ENCODE peak calls at places on chromosomes 13 and 19, in six cellular contexts. F is IMR-90, L is H9, S is neuronal stem cell, P is mesenchymal stem cell, C is H1. Z is an unnamed sample.

GRCh38 chr13:30796833-30797601 is 61.7 kb downstream of the ALOX5AP start:
- DNase-seq in F (peak; percentile 44), L (no peak), S (no peak), P (no peak), C (no peak), Z (no peak)

GRCh38 chr13:35764359-35765015 is 288.0 kb upstream of the MAB21L1 start:
- DNase-seq in F (no peak), L (no peak), S (no peak), P (no peak), C (no peak), Z (no peak)

GRCh38 chr13:85040176-85040660 is 759.0 kb downstream of the SLITRK6 start:
- DNase-seq in F (no peak), L (no peak), S (no peak), P (no peak), C (no peak), Z (no peak)

GRCh38 chr13:98445340-98446233 is 131.3 kb downstream of the STK24 start:
- DNase-seq in F (peak; percentile 41), L (peak; percentile 89), S (peak; percentile 54), P (peak; percentile 68), C (peak; percentile 96), Z (peak; percentile 69)

GRCh38 chr13:30808600-30808999 is 73.3 kb downstream of the ALOX5AP start:
- DNase-seq in F (no peak), L (no peak), S (no peak), P (no peak), C (no peak), Z (no peak)

GRCh38 chr13:70253834-70254233 is 145.6 kb upstream of the KLHL1 start:
- DNase-seq in F (no peak), L (no peak), S (no peak), P (peak; percentile 48), C (no peak), Z (no peak)

GRCh38 chr13:97369269-97369893 is 64.6 kb upstream of the RAP2A start:
- DNase-seq in F (no peak), L (no peak), S (no peak), P (peak; percentile 62), C (no peak), Z (no peak)

GRCh38 chr13:41061914-41062837 is 867 bp downstream of the WBP4 start:
- DNase-seq in F (peak; percentile 64), L (no peak), S (no peak), P (peak; percentile 92), C (no peak), Z (peak; percentile 85)

GRCh38 chr13:113252516-113252915 is 43.1 kb downstream of the CUL4A start:
- DNase-seq in F (no peak), L (no peak), S (no peak), P (no peak), C (no peak), Z (no peak)

GRCh38 chr13:53601181-53601580 is 572.6 kb downstream of the OLFM4 start:
- DNase-seq in F (no peak), L (no peak), S (no peak), P (peak; percentile 9), C (no peak), Z (no peak)

GRCh38 chr13:107512551-107512950 is 702.8 kb downstream of the LIG4 start:
- DNase-seq in F (no peak), L (peak; percentile 38), S (no peak), P (no peak), C (peak; percentile 47), Z (no peak)
- H2AK5ac ChIP-seq in F (no peak overlapping the region), L (no peak overlapping the region), S (no peak overlapping the region), P (no peak overlapping the region), C (no peak overlapping the region), Z (no peak overlapping the region)

GRCh38 chr13:44404261-44405139 is 30.9 kb downstream of the SERP2 start:
- DNase-seq in F (no peak), L (peak; percentile 50), S (no peak), P (no peak), C (no peak), Z (no peak)
- H3K4me2 ChIP-seq in F (no peak overlapping the region), L (peak overlapping the region; percentile 67), S (no peak overlapping the region), P (no peak overlapping the region), C (peak overlapping the region; percentile 62), Z (peak overlapping the region; percentile 40)

GRCh38 chr19:1629256-1629808 is 23.1 kb downstream of the TCF3 start:
- DNase-seq in F (no peak), L (no peak), S (no peak), P (no peak), C (no peak), Z (no peak)

GRCh38 chr19:1624458-1624857 is 19.2 kb upstream of the UQCR11 start:
- DNase-seq in F (peak; percentile 37), L (peak; percentile 86), S (peak; percentile 41), P (peak; percentile 67), C (peak; percentile 87), Z (peak; percentile 79)

GRCh38 chr19:1630012-1630411 is 22.4 kb downstream of the TCF3 start:
- DNase-seq in F (no peak), L (no peak), S (no peak), P (no peak), C (no peak), Z (no peak)

GRCh38 chr19:1626417-1627010 is 21.3 kb upstream of the UQCR11 start:
- DNase-seq in F (no peak), L (no peak), S (no peak), P (no peak), C (no peak), Z (no peak)

GRCh38 chr19:1627194-1627593 is 21.9 kb upstream of the UQCR11 start:
- DNase-seq in F (no peak), L (no peak), S (no peak), P (no peak), C (no peak), Z (no peak)
- H2AFZ ChIP-seq in F (no peak overlapping the region), L (no peak overlapping the region), S (no peak overlapping the region), P (no peak overlapping the region), C (no peak overlapping the region), Z (no peak overlapping the region)

GRCh38 chr13:25872871-25873607 is 178.8 kb downstream of the SHISA2 start:
- DNase-seq in F (no peak), L (no peak), S (no peak), P (peak; percentile 62), C (no peak), Z (no peak)

GRCh38 chr13:25871389-25872125 is 180.3 kb downstream of the SHISA2 start:
- DNase-seq in F (no peak), L (no peak), S (no peak), P (no peak), C (no peak), Z (no peak)

GRCh38 chr13:25874907-25875306 is 176.9 kb downstream of the SHISA2 start:
- DNase-seq in F (no peak), L (no peak), S (no peak), P (peak; percentile 25), C (no peak), Z (peak; percentile 43)

GRCh38 chr13:25876256-25876655 is 175.6 kb downstream of the SHISA2 start:
- DNase-seq in F (no peak), L (no peak), S (no peak), P (no peak), C (no peak), Z (no peak)

GRCh38 chr13:25874064-25874737 is 177.6 kb downstream of the SHISA2 start:
- DNase-seq in F (no peak), L (no peak), S (no peak), P (no peak), C (no peak), Z (peak; percentile 39)
- H2AK5ac ChIP-seq in F (no peak overlapping the region), L (no peak overlapping the region), S (no peak overlapping the region), P (no peak overlapping the region), C (peak overlapping the region; percentile 82), Z (no peak overlapping the region)

GRCh38 chr19:45784096-45784495 is 1.8 kb upstream of the DMPK start:
- DNase-seq in F (no peak), L (peak; percentile 23), S (no peak), P (no peak), C (no peak), Z (no peak)

GRCh38 chr19:45782162-45782623 is at the start of gene DMPK:
- DNase-seq in F (no peak), L (peak; percentile 30), S (no peak), P (peak; percentile 60), C (no peak), Z (no peak)

GRCh38 chr19:45785097-45785496 is 2.8 kb upstream of the DMPK start:
- DNase-seq in F (no peak), L (no peak), S (no peak), P (no peak), C (no peak), Z (no peak)

GRCh38 chr19:45781282-45782161 is 768 bp downstream of the DMPK start:
- DNase-seq in F (no peak), L (no peak), S (no peak), P (no peak), C (no peak), Z (peak; percentile 31)

GRCh38 chr19:45782820-45783785 is 813 bp upstream of the DMPK start:
- DNase-seq in F (peak; percentile 71), L (peak; percentile 36), S (no peak), P (peak; percentile 91), C (no peak), Z (peak; percentile 44)
- H3K4me2 ChIP-seq in F (peak overlapping the region; percentile 81), L (no peak overlapping the region), S (no peak overlapping the region), P (peak overlapping the region; percentile 57), C (no peak overlapping the region), Z (peak overlapping the region; percentile 53)

DNA sequence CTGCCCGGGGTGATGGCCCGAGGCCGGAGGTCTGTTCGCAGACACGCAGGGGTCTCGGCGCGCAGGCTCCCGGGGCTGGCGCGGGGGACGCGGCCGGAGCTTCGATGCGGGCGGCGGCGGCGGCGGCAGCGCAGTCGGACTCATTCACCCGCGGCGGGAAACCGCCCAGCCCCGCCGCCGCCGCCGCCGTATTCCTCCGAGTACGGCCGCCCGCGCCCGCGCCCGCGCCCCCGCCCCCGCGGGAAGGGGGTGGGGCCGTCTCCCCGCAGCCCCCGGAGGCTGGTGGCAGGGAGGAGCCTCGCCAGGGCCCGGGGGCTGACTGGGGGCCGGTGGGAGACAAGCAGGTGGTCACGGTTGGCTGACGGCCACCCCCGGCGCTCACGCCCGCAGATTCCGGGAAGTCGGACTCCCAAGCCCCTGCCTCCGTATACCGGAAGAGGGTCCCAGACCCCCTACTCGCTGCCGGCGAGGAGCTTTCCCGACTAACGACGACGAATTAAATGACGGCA is at the start of gene C2CD4C:
- DNase-seq in F (no peak), L (peak; percentile 41), S (no peak), P (peak; percentile 19), C (peak; percentile 76), Z (peak; percentile 16)
- H2AFZ ChIP-seq in F (peak within 1 kb of the TSS; percentile 71), L (no peak within 1 kb of the TSS), S (peak within 1 kb of the TSS; percentile 95), P (peak within 1 kb of the TSS; percentile 67), C (no peak within 1 kb of the TSS), Z (no peak within 1 kb of the TSS)

Z was measured in trophoblast cell.